ENCODE peak calls at places on chromosomes 3 and 15, in six cellular contexts. G, O, J, Q, S and X are unnamed samples.

GRCh38 chr15:68200016-68200861 is 4.9 kb downstream of the CALML4 start:
- DNase-seq in G (no peak), O (no peak), J (no peak), Q (peak; percentile 68), S (no peak), X (no peak)

GRCh38 chr15:99197861-99198260 is 51.5 kb downstream of the TTC23 start:
- DNase-seq in G (no peak), O (no peak), J (no peak), Q (no peak), S (peak; percentile 8), X (peak; percentile 3)

GRCh38 chr3:15796771-15797599 is 794 bp downstream of the ANKRD28 start:
- DNase-seq in G (no peak), O (no peak), J (no peak), Q (no peak), S (peak; percentile 82), X (peak; percentile 71)

GRCh38 chr3:161231861-161232260 is 10.8 kb downstream of the NMD3 start:
- DNase-seq in G (no peak), O (no peak), J (no peak), Q (no peak), S (no peak), X (no peak)

GRCh38 chr3:112228786-112229185 is 65.2 kb downstream of the SLC9C1 start:
- DNase-seq in G (no peak), O (no peak), J (no peak), Q (no peak), S (no peak), X (no peak)

GRCh38 chr3:77825045-77825827 is 785.3 kb downstream of the ROBO2 start:
- DNase-seq in G (peak; percentile 83), O (no peak), J (no peak), Q (no peak), S (peak; percentile 91), X (peak; percentile 50)

GRCh38 chr15:55196011-55196410 is 730 bp downstream of the RSL24D1 start:
- DNase-seq in G (no peak), O (no peak), J (no peak), Q (no peak), S (no peak), X (no peak)

GRCh38 chr15:62465173-62465572 is 300.1 kb upstream of the C2CD4B start:
- DNase-seq in G (no peak), O (no peak), J (peak; percentile 36), Q (no peak), S (no peak), X (no peak)

GRCh38 chr3:160754371-160754854 is 1.6 kb upstream of the PPM1L start:
- DNase-seq in G (peak; percentile 14), O (peak; percentile 90), J (peak; percentile 71), Q (no peak), S (peak; percentile 42), X (peak; percentile 52)

GRCh38 chr3:15206662-15207576 is 873 bp downstream of the CAPN7 start:
- DNase-seq in G (no peak), O (no peak), J (peak; percentile 74), Q (no peak), S (peak; percentile 39), X (peak; percentile 49)

GRCh38 chr15:62390793-62391543 is 225.9 kb upstream of the C2CD4B start:
- DNase-seq in G (no peak), O (peak; percentile 88), J (peak; percentile 74), Q (no peak), S (peak; percentile 45), X (peak; percentile 35)

GRCh38 chr15:99467338-99467720 is 98.5 kb upstream of the MEF2A start:
- DNase-seq in G (no peak), O (no peak), J (peak; percentile 32), Q (no peak), S (no peak), X (no peak)

GRCh38 chr15:69660114-69660513 is 207.5 kb downstream of the RPLP1 start:
- DNase-seq in G (no peak), O (no peak), J (no peak), Q (no peak), S (no peak), X (no peak)

GRCh38 chr15:38378162-38378560 is 75.8 kb upstream of the FAM98B start:
- DNase-seq in G (no peak), O (peak; percentile 85), J (peak; percentile 67), Q (no peak), S (peak; percentile 18), X (no peak)

GRCh38 chr3:11805716-11806115 is 41.0 kb downstream of the TAMM41 start:
- DNase-seq in G (no peak), O (no peak), J (no peak), Q (no peak), S (no peak), X (no peak)

GRCh38 chr3:58560771-58561311 is 16.4 kb downstream of the FAM107A start:
- DNase-seq in G (peak; percentile 98), O (peak; percentile 71), J (no peak), Q (no peak), S (peak; percentile 96), X (peak; percentile 98)

GRCh38 chr3:104566054-104566453 is 800.7 kb upstream of the ALCAM start:
- DNase-seq in G (no peak), O (no peak), J (no peak), Q (no peak), S (no peak), X (no peak)

GRCh38 chr3:190305406-190305805 is 16.8 kb downstream of the CLDN1 start:
- DNase-seq in G (no peak), O (no peak), J (no peak), Q (no peak), S (no peak), X (peak; percentile 3)

GRCh38 chr3:14124223-14124614 is 451 bp downstream of the CHCHD4 start:
- DNase-seq in G (no peak), O (peak; percentile 94), J (peak; percentile 86), Q (peak; percentile 93), S (no peak), X (no peak)

GRCh38 chr3:62554264-62554799 is 181.0 kb upstream of the FEZF2 start:
- DNase-seq in G (no peak), O (no peak), J (no peak), Q (peak; percentile 21), S (no peak), X (no peak)
- TF ChIP-seq CTCF in G (peak; percentile 34), O (no peak), J (no peak), Q (no peak), S (peak; percentile 15), X (peak; percentile 66)

DNA sequence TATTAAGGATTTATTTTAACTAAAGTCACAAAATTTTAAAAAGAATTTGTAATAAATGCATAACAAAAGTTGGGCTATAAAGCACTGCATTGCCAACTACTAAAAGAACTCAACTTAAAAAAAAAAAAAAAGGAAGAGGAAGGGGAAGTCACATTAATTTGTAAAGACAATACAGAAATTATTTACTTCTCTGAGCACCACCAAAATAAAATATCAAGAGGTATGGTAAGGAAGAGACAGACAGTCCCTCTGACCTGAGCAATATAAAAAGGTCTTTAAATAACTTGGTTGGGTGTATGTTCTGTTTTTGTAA is 83.5 kb downstream of the UACA start:
- DNase-seq in G (no peak), O (no peak), J (no peak), Q (no peak), S (no peak), X (no peak)
- TF ChIP-seq CTCF in G (no peak), O (no peak), J (no peak), Q (no peak), S (no peak), X (peak; percentile 35)

DNA sequence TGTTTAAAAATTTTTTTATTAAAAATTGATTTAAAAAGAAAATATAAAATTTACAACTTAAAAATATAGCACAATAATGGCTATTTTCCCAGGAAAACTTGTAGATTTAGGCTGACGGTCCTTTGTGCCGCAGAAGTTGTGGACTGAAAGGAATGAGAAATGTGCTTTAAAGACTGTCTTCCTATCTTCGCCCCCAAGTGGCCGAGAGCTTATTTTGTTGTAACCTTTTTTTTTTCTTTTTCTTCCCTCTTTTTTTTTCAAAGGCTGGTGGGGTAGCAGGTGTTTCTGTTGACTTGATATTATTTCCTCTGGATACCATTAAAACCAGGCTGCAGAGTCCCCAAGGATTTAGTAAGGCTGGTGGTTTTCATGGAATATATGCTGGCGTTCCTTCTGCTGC is 15.5 kb downstream of the SLC25A26 start:
- DNase-seq in G (no peak), O (no peak), J (no peak), Q (no peak), S (no peak), X (no peak)
- TF ChIP-seq CTCF in G (peak; percentile 15), O (no peak), J (no peak), Q (no peak), S (no peak), X (peak; percentile 54)

DNA sequence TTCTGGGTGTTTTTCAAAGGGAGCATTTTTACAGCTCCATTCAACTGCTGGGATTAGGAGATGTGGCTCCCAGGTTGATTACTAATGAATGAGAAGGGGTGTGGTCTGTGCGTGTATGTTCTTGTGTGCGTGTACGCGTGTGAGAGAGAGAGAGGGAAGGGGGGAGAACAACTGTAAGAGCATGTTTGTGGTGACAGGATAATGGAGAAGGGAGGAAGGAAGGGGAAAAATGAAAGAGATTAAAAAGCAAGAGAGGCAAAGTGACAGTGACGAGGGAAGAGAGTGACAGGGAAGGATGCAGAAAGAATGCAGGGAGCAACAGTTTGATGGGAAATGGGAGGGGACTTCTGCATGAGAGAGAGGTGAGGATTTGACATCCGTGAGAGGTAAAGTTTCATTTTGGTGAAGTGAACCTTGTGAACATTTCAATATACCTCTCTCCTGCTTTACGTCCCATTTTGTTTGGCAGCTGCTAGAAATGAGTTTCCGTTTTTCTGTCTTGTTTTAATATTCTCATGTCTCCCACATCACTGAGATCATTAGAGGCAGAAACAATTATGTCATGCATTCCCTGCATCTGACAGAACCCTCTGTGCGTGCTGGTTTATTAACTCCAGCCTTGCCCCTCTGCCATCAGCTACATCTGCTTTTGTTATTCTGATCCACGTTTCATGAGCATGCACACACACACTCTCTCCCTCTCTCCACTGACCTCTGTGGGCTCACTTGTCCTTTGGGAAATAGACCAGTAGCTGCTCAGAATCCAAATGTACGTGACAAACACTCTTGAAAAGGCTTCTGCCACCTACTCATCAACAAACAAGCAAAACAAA is 161.6 kb downstream of the GAP43 start:
- DNase-seq in G (peak; percentile 93), O (no peak), J (no peak), Q (no peak), S (peak; percentile 92), X (peak; percentile 74)
- TF ChIP-seq CTCF in G (no peak), O (peak; percentile 6), J (no peak), Q (no peak), S (no peak), X (peak; percentile 46)

GRCh38 chr3:179768080-179768479 is 115.2 kb downstream of the USP13 start:
- DNase-seq in G (peak; percentile 42), O (no peak), J (no peak), Q (no peak), S (peak; percentile 70), X (peak; percentile 74)
- TF ChIP-seq CTCF in G (peak; percentile 80), O (no peak), J (no peak), Q (no peak), S (peak; percentile 57), X (peak; percentile 85)